ENCODE peak calls at places on chromosomes 12 and 14, in seven cellular contexts. J is stimulated activated CD8-positive, alpha-beta memory T cell treated with anti-CD3 and anti-CD28 coated beads, Interleukin-7, amount 100 ng/mL, for 24 hours; Q is neural crest cell; N is effector memory CD8-positive, alpha-beta T cell; C is GM10248; A is HS-5; W is WERI-Rb-1. G is an unnamed sample.

GRCh38 chr14:49692191-49692757 is 646 bp upstream of the KLHDC1 start:
- DNase-seq in W (no peak), Q (no peak), A (no peak), J (no peak), N (no peak), C (no peak), G (no peak)

GRCh38 chr12:63844391-63845341 is at the start of gene SRGAP1:
- DNase-seq in J (no peak), C (peak; percentile 17), W (peak; percentile 58), N (no peak), A (no peak), Q (peak; percentile 48), G (no peak)

GRCh38 chr12:11174022-11174421 is 3.0 kb downstream of the SMIM10L1 start:
- DNase-seq in J (no peak), A (no peak), C (no peak), N (no peak), W (no peak), Q (no peak), G (no peak)

GRCh38 chr12:69161835-69162234 is 77.5 kb upstream of the CPSF6 start:
- DNase-seq in C (peak; percentile 37), W (no peak), N (no peak), J (no peak), Q (no peak), A (no peak), G (peak; percentile 62)

GRCh38 chr12:117343849-117344248 is 17.6 kb downstream of the NOS1 start:
- DNase-seq in N (no peak), J (no peak), A (no peak), Q (no peak), C (no peak), W (no peak), G (no peak)

GRCh38 chr12:28092396-28092795 is 97.9 kb upstream of the CCDC91 start:
- DNase-seq in C (no peak), W (no peak), A (no peak), N (no peak), J (no peak), Q (no peak), G (no peak)

GRCh38 chr12:121120323-121120722 is 12.4 kb upstream of the P2RX7 start:
- DNase-seq in A (no peak), C (no peak), J (no peak), Q (no peak), N (no peak), W (no peak), G (no peak)

GRCh38 chr12:13981296-13981962 is at the start of gene GRIN2B:
- DNase-seq in A (no peak), W (peak; percentile 46), J (no peak), Q (peak; percentile 27), C (no peak), N (no peak), G (no peak)

GRCh38 chr14:50647282-50647681 is 20.8 kb downstream of the SAV1 start:
- DNase-seq in W (no peak), A (no peak), C (peak; percentile 50), Q (no peak), N (no peak), J (no peak), G (no peak)

GRCh38 chr14:71050227-71050823 is 143.1 kb downstream of the PCNX1 start:
- DNase-seq in Q (no peak), W (no peak), A (no peak), N (no peak), J (no peak), C (peak; percentile 14), G (no peak)

GRCh38 chr12:62785941-62786559 is 148.9 kb downstream of the PPM1H start:
- DNase-seq in A (peak; percentile 97), W (no peak), Q (no peak), N (no peak), C (no peak), J (no peak), G (no peak)